ENCODE peak calls at places on chromosomes 13 and 19, in four cellular contexts. X, Z, L and O are unnamed samples.

GRCh38 chr19:10286803-10287737 is at the start of gene ICAM4:
- DNase-seq in X (peak; percentile 29), Z (peak; percentile 76), L (peak; percentile 80), O (peak; percentile 68)

GRCh38 chr13:32281083-32281482 is 34.1 kb downstream of the ZAR1L start:
- DNase-seq in X (no peak), Z (no peak), L (no peak), O (no peak)

GRCh38 chr13:87877477-87877876 is 206.3 kb downstream of the SLITRK5 start:
- DNase-seq in X (no peak), Z (no peak), L (no peak), O (no peak)

GRCh38 chr19:6519289-6519688 is 11.5 kb upstream of the TNFSF9 start:
- DNase-seq in X (peak; percentile 61), Z (no peak), L (no peak), O (no peak)

GRCh38 chr13:39684531-39685137 is 29.2 kb downstream of the COG6 start:
- DNase-seq in X (peak; percentile 65), Z (no peak), L (no peak), O (peak; percentile 35)

GRCh38 chr13:37369618-37370017 is 228.9 kb downstream of the POSTN start:
- DNase-seq in X (peak; percentile 80), Z (no peak), L (no peak), O (no peak)

GRCh38 chr19:461664-462551 is 1.1 kb upstream of the SHC2 start:
- DNase-seq in X (no peak), Z (peak; percentile 73), L (peak; percentile 77), O (peak; percentile 63)

GRCh38 chr13:33740134-33740538 is 77.8 kb upstream of the RFC3 start:
- DNase-seq in X (peak; percentile 32), Z (no peak), L (no peak), O (no peak)

GRCh38 chr19:11142528-11143171 is 12.9 kb downstream of the SPC24 start:
- DNase-seq in X (peak; percentile 95), Z (peak; percentile 92), L (no peak), O (peak; percentile 92)

GRCh38 chr13:110885516-110885915 is 29.4 kb downstream of the ANKRD10 start:
- DNase-seq in X (no peak), Z (no peak), L (no peak), O (no peak)

GRCh38 chr13:106503272-106503671 is 32.2 kb downstream of the EFNB2 start:
- DNase-seq in X (no peak), Z (no peak), L (no peak), O (no peak)

GRCh38 chr19:39110263-39110967 is 15.2 kb upstream of the PAK4 start:
- DNase-seq in X (no peak), Z (peak; percentile 55), L (peak; percentile 92), O (peak; percentile 49)

GRCh38 chr13:30364133-30364532 is 56.8 kb upstream of the KATNAL1 start:
- DNase-seq in X (peak; percentile 60), Z (no peak), L (no peak), O (peak; percentile 50)

GRCh38 chr13:110445722-110446569 is 115.6 kb downstream of the RAB20 start:
- DNase-seq in X (peak; percentile 31), Z (no peak), L (no peak), O (no peak)

GRCh38 chr19:54266133-54266532 is 9.1 kb upstream of the LILRB5 start:
- DNase-seq in X (peak; percentile 59), Z (peak; percentile 92), L (peak; percentile 99), O (peak; percentile 92)

GRCh38 chr19:3454656-3455392 is 25.5 kb downstream of the SMIM24 start:
- DNase-seq in X (no peak), Z (no peak), L (no peak), O (no peak)

GRCh38 chr19:39265321-39265916 is 2.8 kb upstream of the IFNL2 start:
- DNase-seq in X (no peak), Z (peak; percentile 74), L (peak; percentile 75), O (peak; percentile 23)

GRCh38 chr13:73335226-73335625 is 276.4 kb downstream of the KLF5 start:
- DNase-seq in X (peak; percentile 65), Z (no peak), L (no peak), O (no peak)

GRCh38 chr19:44954649-44955499 is at the start of gene CLPTM1:
- DNase-seq in X (peak; percentile 97), Z (peak; percentile 96), L (peak; percentile 93), O (peak; percentile 98)

GRCh38 chr13:85412448-85412847 is 386.8 kb downstream of the SLITRK6 start:
- DNase-seq in X (no peak), Z (no peak), L (no peak), O (no peak)

GRCh38 chr19:3775831-3776230 is 3.8 kb upstream of the RAX2 start:
- DNase-seq in X (no peak), Z (no peak), L (no peak), O (no peak)

GRCh38 chr13:79481685-79482052 is 714 bp downstream of the NDFIP2 start:
- DNase-seq in X (no peak), Z (no peak), L (no peak), O (no peak)

GRCh38 chr13:42969558-42970172 is 22.4 kb downstream of the EPSTI1 start:
- DNase-seq in X (peak; percentile 69), Z (peak; percentile 82), L (peak; percentile 93), O (peak; percentile 83)

GRCh38 chr13:37143901-37144300 is 38.4 kb upstream of the CSNK1A1L start:
- DNase-seq in X (peak; percentile 82), Z (no peak), L (no peak), O (no peak)

GRCh38 chr13:24680258-24680920 is at the start of gene ATP12A:
- DNase-seq in X (no peak), Z (peak; percentile 84), L (peak; percentile 90), O (peak; percentile 85)

GRCh38 chr13:64992314-64992713 is 2237.8 kb downstream of the PCDH9 start:
- DNase-seq in X (peak; percentile 3), Z (no peak), L (no peak), O (no peak)

GRCh38 chr13:99124695-99125334 is 75.8 kb upstream of the UBAC2 start:
- DNase-seq in X (peak; percentile 45), Z (no peak), L (no peak), O (no peak)

GRCh38 chr13:114077938-114078335 is 54.5 kb downstream of the RASA3 start:
- DNase-seq in X (peak; percentile 40), Z (no peak), L (no peak), O (peak; percentile 86)

GRCh38 chr13:23992722-23993438 is 95.6 kb upstream of the C1QTNF9B start:
- DNase-seq in X (no peak), Z (no peak), L (no peak), O (no peak)

GRCh38 chr13:21053231-21053630 is 8.2 kb downstream of the LATS2 start:
- DNase-seq in X (no peak), Z (no peak), L (no peak), O (no peak)

GRCh38 chr13:112325941-112326645 is 50.1 kb upstream of the SPACA7 start:
- DNase-seq in X (no peak), Z (no peak), L (no peak), O (no peak)

GRCh38 chr13:31896427-31896826 is 135.1 kb upstream of the FRY start:
- DNase-seq in X (peak; percentile 63), Z (no peak), L (no peak), O (peak; percentile 13)

GRCh38 chr19:58563823-58564222 is 5.4 kb upstream of the UBE2M start:
- DNase-seq in X (no peak), Z (no peak), L (no peak), O (no peak)

GRCh38 chr13:23979361-23980159 is 82.3 kb upstream of the C1QTNF9B start:
- DNase-seq in X (peak; percentile 82), Z (peak; percentile 67), L (peak; percentile 76), O (peak; percentile 62)

DNA sequence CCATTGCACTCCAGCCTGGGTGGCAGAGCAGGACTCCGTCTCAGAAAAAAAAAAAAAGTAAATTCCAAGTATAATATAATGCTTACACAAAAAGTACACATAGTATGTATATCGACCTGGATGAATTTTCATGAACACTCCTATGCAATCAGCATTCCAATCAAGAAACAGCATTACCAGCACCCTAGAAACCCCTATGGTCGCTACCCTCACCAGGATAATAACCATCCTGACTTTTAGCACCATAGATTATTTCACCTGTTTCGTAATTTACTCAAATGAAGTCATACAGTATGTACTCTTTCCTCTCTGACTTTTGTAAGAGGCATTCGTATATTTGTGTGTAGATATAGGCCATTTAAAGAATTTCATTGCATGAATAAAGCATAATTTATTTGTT is 47.6 kb downstream of the PCDH8 start:
- DNase-seq in X (no peak), Z (no peak), L (no peak), O (no peak)
- H4K5ac ChIP-seq in X (no peak overlapping the region), Z (no peak overlapping the region), L (no peak overlapping the region), O (no peak overlapping the region)

GRCh38 chr19:2173841-2174577 is 10.3 kb downstream of the DOT1L start:
- DNase-seq in X (no peak), Z (no peak), L (no peak), O (no peak)
- H3K4me1 ChIP-seq in X (peaks cover 22% of the 10 kb centered on the region), Z (peaks cover 9% of the 10 kb centered on the region), L (peaks cover 7% of the 10 kb centered on the region), O (peaks cover 8% of the 10 kb centered on the region)

DNA sequence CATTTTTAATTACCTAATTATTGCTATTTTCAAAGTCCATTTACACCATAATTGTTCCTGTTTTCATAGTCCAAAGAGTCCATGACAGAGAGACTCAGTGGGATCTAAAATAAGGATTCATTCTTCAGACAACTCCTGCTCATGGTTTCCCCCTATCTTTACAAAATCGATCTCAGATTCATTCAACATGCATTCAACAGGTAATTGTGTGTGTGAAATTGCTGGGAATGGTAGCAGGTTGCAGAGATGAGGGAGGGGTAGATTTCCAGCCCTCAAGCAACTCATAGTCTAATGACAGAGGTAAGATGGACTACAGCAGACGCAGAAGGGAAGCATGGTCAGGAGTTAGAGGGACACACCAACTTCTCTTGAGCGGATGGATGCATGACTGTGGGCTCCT is 138.1 kb downstream of the TSHZ3 start:
- DNase-seq in X (no peak), Z (no peak), L (no peak), O (no peak)
- H4K5ac ChIP-seq in X (peak overlapping the region; percentile 20), Z (no peak overlapping the region), L (no peak overlapping the region), O (no peak overlapping the region)

GRCh38 chr19:33385956-33386355 is 12.4 kb downstream of the CEBPG start:
- DNase-seq in X (no peak), Z (no peak), L (no peak), O (no peak)
- H3K4me1 ChIP-seq in X (peaks cover 3% of the 10 kb centered on the region), Z (no peaks in the 10 kb centered on the region), L (no peaks in the 10 kb centered on the region), O (no peaks in the 10 kb centered on the region)

DNA sequence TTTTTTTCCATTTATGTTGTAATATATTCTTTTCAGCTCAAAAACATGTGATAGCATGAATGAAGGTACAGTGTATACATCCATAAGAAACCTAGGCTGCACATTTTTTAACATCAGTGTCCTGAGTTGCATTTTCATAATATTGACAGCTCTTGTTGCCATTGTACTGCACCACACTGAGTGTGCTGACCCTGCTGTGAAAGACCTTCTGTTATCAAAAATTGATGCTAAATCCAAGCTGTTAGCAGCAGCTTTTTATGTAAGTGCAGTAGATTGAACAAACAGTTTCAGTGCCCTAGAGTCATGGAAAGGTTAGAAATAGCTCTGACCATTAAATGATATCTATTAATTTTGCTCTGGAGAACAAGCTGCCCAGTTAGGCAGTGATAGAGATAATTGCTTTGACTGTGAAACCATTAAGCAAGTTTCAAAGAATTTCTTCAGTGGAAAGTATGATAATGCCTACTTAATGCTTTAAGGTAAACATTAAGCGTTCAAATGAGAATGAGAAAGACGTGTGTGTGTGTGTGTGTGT is 1289.2 kb upstream of the PCDH20 start:
- DNase-seq in X (no peak), Z (no peak), L (no peak), O (no peak)
- H4K5ac ChIP-seq in X (no peak overlapping the region), Z (no peak overlapping the region), L (no peak overlapping the region), O (no peak overlapping the region)